ENCODE peak calls at places on chromosome 13, in ten cellular contexts. V is CD4-positive, alpha-beta T cell; N is tibial artery; L is pancreas; D is neural progenitor cell; X is activated CD8-positive, alpha-beta T cell treated with anti-CD3 and anti-CD28 coated beads for 36 hours; I is heart right ventricle; B is upper lobe of left lung; H is AG04449; E is uterus. Z is an unnamed sample.

GRCh38 chr13:80342541-80343371 is 1.8 kb upstream of the SPRY2 start:
- DNase-seq in B (peak), X (peak), D (peak), H (no peak), E (peak), N (peak), I (peak), V (peak), L (peak), Z (peak)

GRCh38 chr13:41054212-41054877 is 7.0 kb upstream of the WBP4 start:
- DNase-seq in E (peak), V (peak), H (no peak), I (no peak), X (peak), L (no peak), D (peak), N (no peak), B (no peak), Z (peak)

GRCh38 chr13:33676700-33677048 is 141.3 kb upstream of the RFC3 start:
- DNase-seq in I (peak), H (no peak), X (peak), D (no peak), V (no peak), E (peak), N (no peak), L (peak), B (peak), Z (peak)

GRCh38 chr13:113406321-113407102 is 42.6 kb upstream of the GRTP1 start:
- DNase-seq in L (peak), X (no peak), E (no peak), V (no peak), I (no peak), D (no peak), H (no peak), B (no peak), N (peak), Z (no peak)

GRCh38 chr13:75372517-75372916 is 109.5 kb downstream of the TBC1D4 start:
- DNase-seq in V (no peak), N (no peak), B (no peak), D (peak), I (no peak), H (no peak), E (no peak), L (no peak), X (peak), Z (peak)

GRCh38 chr13:111629933-111630332 is 309.5 kb downstream of the TEX29 start:
- DNase-seq in I (no peak), L (no peak), E (no peak), N (no peak), H (no peak), V (no peak), X (no peak), B (no peak), D (peak), Z (no peak)

GRCh38 chr13:48094404-48094780 is 512 bp downstream of the MED4 start:
- DNase-seq in L (no peak), X (no peak), E (no peak), D (peak), I (no peak), B (no peak), V (no peak), H (no peak), N (no peak), Z (peak)

GRCh38 chr13:26457212-26457611 is 100.3 kb upstream of the WASF3 start:
- DNase-seq in E (no peak), X (no peak), V (no peak), N (no peak), L (no peak), H (no peak), I (no peak), D (no peak), B (no peak), Z (no peak)

GRCh38 chr13:100751826-100752225 is 77.2 kb upstream of the TMTC4 start:
- DNase-seq in N (no peak), H (no peak), E (no peak), X (no peak), B (no peak), I (no peak), D (no peak), V (no peak), L (no peak), Z (no peak)

GRCh38 chr13:114118086-114118762 is 14.2 kb downstream of the RASA3 start:
- DNase-seq in E (no peak), I (no peak), X (peak), L (peak), D (no peak), N (no peak), B (no peak), V (no peak), H (no peak), Z (no peak)

GRCh38 chr13:64755961-64756360 is 2474.2 kb downstream of the PCDH9 start:
- DNase-seq in L (no peak), E (no peak), H (no peak), N (no peak), B (no peak), D (no peak), X (no peak), I (no peak), V (no peak), Z (no peak)

GRCh38 chr13:40966298-40966697 is 52.8 kb downstream of the ELF1 start:
- DNase-seq in N (no peak), L (no peak), X (no peak), B (no peak), I (no peak), E (no peak), V (no peak), H (no peak), D (no peak), Z (no peak)

GRCh38 chr13:45063261-45063870 is 56.9 kb upstream of the GTF2F2 start:
- DNase-seq in V (no peak), D (no peak), H (peak), X (no peak), E (no peak), B (no peak), L (no peak), N (no peak), I (no peak), Z (no peak)

GRCh38 chr13:20441879-20442278 is 83.8 kb downstream of the CRYL1 start:
- DNase-seq in D (peak), I (no peak), E (no peak), V (no peak), B (no peak), N (no peak), L (no peak), H (no peak), X (no peak), Z (no peak)

GRCh38 chr13:27034678-27035111 is 136.9 kb downstream of the USP12 start:
- DNase-seq in L (no peak), B (no peak), X (no peak), H (no peak), V (no peak), D (peak), E (no peak), I (no peak), N (no peak), Z (no peak)

GRCh38 chr13:91270031-91270430 is 77.5 kb upstream of the MIR17HG start:
- DNase-seq in B (no peak), L (no peak), V (no peak), I (no peak), H (no peak), D (no peak), E (no peak), X (no peak), N (no peak), Z (no peak)

GRCh38 chr13:33610471-33611015 is 207.4 kb upstream of the RFC3 start:
- DNase-seq in V (peak), B (no peak), H (no peak), D (peak), N (peak), L (no peak), E (no peak), I (peak), X (peak), Z (no peak)

GRCh38 chr13:87903568-87903967 is 232.4 kb downstream of the SLITRK5 start:
- DNase-seq in I (no peak), H (no peak), D (no peak), B (no peak), L (no peak), V (no peak), X (no peak), N (no peak), E (no peak), Z (no peak)

GRCh38 chr13:34657716-34658115 is 284.4 kb upstream of the NBEA start:
- DNase-seq in N (no peak), I (no peak), B (no peak), L (no peak), E (no peak), D (no peak), H (peak), V (no peak), X (no peak), Z (no peak)

GRCh38 chr13:97134364-97135095 is 87.6 kb upstream of the MBNL2 start:
- DNase-seq in E (no peak), X (no peak), N (no peak), L (no peak), H (no peak), D (no peak), V (no peak), I (no peak), B (no peak), Z (no peak)

GRCh38 chr13:61084983-61085382 is 330.7 kb downstream of the PCDH20 start:
- DNase-seq in V (no peak), B (no peak), H (no peak), N (no peak), D (no peak), I (no peak), L (no peak), E (no peak), X (no peak), Z (no peak)

GRCh38 chr13:95677564-95678386 is 836 bp downstream of the DNAJC3 start:
- DNase-seq in D (peak), L (no peak), B (peak), I (no peak), V (no peak), E (peak), N (peak), X (peak), H (no peak), Z (no peak)

GRCh38 chr13:32650705-32651311 is 64.6 kb downstream of the PDS5B start:
- DNase-seq in N (no peak), E (peak), V (peak), L (no peak), D (peak), H (no peak), X (peak), I (no peak), B (peak), Z (peak)

GRCh38 chr13:111252449-111253124 is 67.9 kb upstream of the TEX29 start:
- DNase-seq in B (no peak), I (no peak), L (no peak), H (peak), D (no peak), E (no peak), N (no peak), V (no peak), X (no peak), Z (no peak)

GRCh38 chr13:45206340-45206739 is 5.5 kb upstream of the KCTD4 start:
- DNase-seq in H (peak), N (no peak), I (no peak), D (no peak), V (no peak), E (no peak), L (no peak), B (no peak), X (peak), Z (peak)

GRCh38 chr13:39144941-39145533 is 106.8 kb downstream of the NHLRC3 start:
- DNase-seq in E (peak), D (peak), V (no peak), B (peak), H (peak), I (peak), N (peak), L (no peak), X (peak), Z (peak)

GRCh38 chr13:30421093-30422055 is 919 bp upstream of the UBE2L5 start:
- DNase-seq in V (no peak), N (peak), B (peak), D (peak), L (peak), X (peak), E (peak), H (no peak), I (peak), Z (peak)

GRCh38 chr13:71252191-71252704 is 614.8 kb downstream of the DACH1 start:
- DNase-seq in E (no peak), V (no peak), X (no peak), I (no peak), D (no peak), L (no peak), B (no peak), H (no peak), N (no peak), Z (no peak)

GRCh38 chr13:30396434-30397075 is 25.7 kb upstream of the UBE2L5 start:
- DNase-seq in I (no peak), H (no peak), E (no peak), B (no peak), N (no peak), X (no peak), D (no peak), L (no peak), V (no peak), Z (no peak)

GRCh38 chr13:95480131-95480545 is 72.4 kb upstream of the CLDN10 start:
- DNase-seq in I (no peak), V (no peak), D (no peak), N (peak), B (peak), E (no peak), H (no peak), L (no peak), X (peak), Z (no peak)

GRCh38 chr13:37868691-37869505 is 674 bp downstream of the TRPC4 start:
- DNase-seq in N (peak), V (no peak), H (no peak), X (no peak), E (no peak), B (no peak), I (no peak), D (peak), L (no peak), Z (no peak)

GRCh38 chr13:85558118-85558517 is 241.1 kb downstream of the SLITRK6 start:
- DNase-seq in D (no peak), X (no peak), L (no peak), E (no peak), H (no peak), V (no peak), I (no peak), N (no peak), B (no peak), Z (no peak)

GRCh38 chr13:103772576-103772975 is 706.4 kb upstream of the SLC10A2 start:
- DNase-seq in V (no peak), B (no peak), H (no peak), N (no peak), I (no peak), E (no peak), D (no peak), L (no peak), X (no peak), Z (no peak)
- TF ChIP-seq CTCF in V (peak), B (no peak), H (no peak), N (no peak), I (no peak), E (no peak), D (peak), L (no peak), X (no peak), Z (no peak)

GRCh38 chr13:93116809-93117208 is 109.8 kb upstream of the GPC6 start:
- DNase-seq in N (no peak), D (no peak), B (no peak), L (no peak), H (no peak), I (no peak), V (no peak), E (no peak), X (no peak), Z (no peak)
- TF ChIP-seq CTCF in N (no peak), D (peak), B (no peak), L (no peak), H (no peak), I (no peak), V (no peak), E (no peak), X (no peak), Z (no peak)

GRCh38 chr13:24351423-24351822 is 42.0 kb downstream of the C1QTNF9 start:
- DNase-seq in D (no peak), N (no peak), X (no peak), B (no peak), V (no peak), H (no peak), I (no peak), L (no peak), E (no peak), Z (no peak)
- TF ChIP-seq CTCF in D (no peak), N (no peak), X (no peak), B (no peak), V (no peak), H (no peak), I (no peak), L (no peak), E (no peak), Z (no peak)

DNA sequence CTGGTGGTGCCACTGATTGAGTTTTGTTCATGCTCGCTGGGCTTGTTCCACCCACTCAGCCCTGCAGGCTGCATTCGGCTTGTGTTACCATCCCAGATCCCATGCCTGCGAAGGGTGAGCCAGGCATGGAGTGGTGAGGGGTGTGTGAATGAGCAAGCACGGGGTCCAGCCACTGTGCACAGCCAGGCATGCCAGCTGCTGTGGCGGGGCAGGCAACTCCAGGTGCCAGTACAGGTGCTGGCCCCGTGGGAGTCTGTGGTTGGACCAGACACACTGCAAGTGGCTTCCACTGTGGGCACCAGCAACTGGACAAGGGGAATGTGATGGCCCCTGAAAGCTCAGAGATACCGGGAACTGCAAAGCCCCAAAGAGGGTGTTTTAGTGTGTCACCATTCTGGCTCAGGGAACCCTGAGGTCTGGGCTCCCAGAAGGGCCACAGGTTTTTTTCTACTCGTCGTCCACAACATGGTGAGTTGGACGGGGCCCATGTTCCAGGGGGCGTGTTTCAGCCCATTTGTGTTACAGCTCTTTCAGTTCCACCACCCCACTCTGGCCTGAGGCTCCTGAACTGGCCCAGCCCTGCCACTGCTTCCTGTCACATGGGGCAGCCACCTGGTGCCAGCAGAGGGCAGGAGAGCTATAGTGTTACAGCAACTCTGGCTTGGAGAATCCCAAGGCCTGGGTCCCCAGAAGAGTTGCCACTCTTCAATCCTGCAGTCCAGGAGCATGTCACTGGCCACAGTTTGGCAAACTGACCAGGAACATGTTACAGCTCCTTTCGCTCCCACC is 217.0 kb upstream of the OBI1 start:
- DNase-seq in X (peak), V (no peak), E (no peak), I (no peak), B (no peak), L (no peak), D (peak), N (no peak), H (no peak), Z (no peak)
- TF ChIP-seq CTCF in X (no peak), V (no peak), E (no peak), I (no peak), B (no peak), L (no peak), D (peak), N (no peak), H (no peak), Z (no peak)